ENCODE peak calls at places on chromosomes 5 and 9, in eight cellular contexts. One of them, this sample, is unnamed.

GRCh38 chr9:14331120-14331519 is 17.2 kb upstream of the NFIB start:
- DNase-seq in kidney tubule cell: no peak
- DNase-seq in cardiac fibroblast: no peak
- DNase-seq in A549: no peak
- DNase-seq in AG08396: no peak
- DNase-seq in NCI-H1092 treated with DMSO at 0.1 percent for 48 hours: no peak
- DNase-seq in HEK293T: no peak
- DNase-seq in GM18507: no peak
- DNase-seq in this sample: no peak

GRCh38 chr9:105359899-105360298 is 87.9 kb upstream of the FSD1L start:
- DNase-seq in kidney tubule cell: peak
- DNase-seq in AG08396: peak
- DNase-seq in cardiac fibroblast: peak
- DNase-seq in A549: no peak
- DNase-seq in GM18507: no peak
- DNase-seq in HEK293T: no peak
- DNase-seq in NCI-H1092 treated with DMSO at 0.1 percent for 48 hours: no peak
- DNase-seq in this sample: no peak

GRCh38 chr9:128053560-128053959 is 13.6 kb downstream of the NAIF1 start:
- DNase-seq in cardiac fibroblast: no peak
- DNase-seq in A549: no peak
- DNase-seq in NCI-H1092 treated with DMSO at 0.1 percent for 48 hours: no peak
- DNase-seq in HEK293T: no peak
- DNase-seq in kidney tubule cell: no peak
- DNase-seq in GM18507: no peak
- DNase-seq in AG08396: no peak
- DNase-seq in this sample: no peak

GRCh38 chr5:176362098-176362442 is 506 bp upstream of the KIAA1191 start:
- DNase-seq in GM18507: no peak
- DNase-seq in NCI-H1092 treated with DMSO at 0.1 percent for 48 hours: no peak
- DNase-seq in kidney tubule cell: no peak
- DNase-seq in cardiac fibroblast: no peak
- DNase-seq in HEK293T: no peak
- DNase-seq in AG08396: no peak
- DNase-seq in A549: no peak
- DNase-seq in this sample: no peak

GRCh38 chr5:116564322-116564721 is 10.3 kb downstream of the SEMA6A start:
- DNase-seq in GM18507: no peak
- DNase-seq in A549: no peak
- DNase-seq in NCI-H1092 treated with DMSO at 0.1 percent for 48 hours: no peak
- DNase-seq in HEK293T: no peak
- DNase-seq in cardiac fibroblast: no peak
- DNase-seq in AG08396: no peak
- DNase-seq in kidney tubule cell: no peak
- DNase-seq in this sample: no peak

GRCh38 chr9:17160327-17160726 is 25.5 kb downstream of the CNTLN start:
- DNase-seq in A549: no peak
- DNase-seq in GM18507: no peak
- DNase-seq in HEK293T: no peak
- DNase-seq in NCI-H1092 treated with DMSO at 0.1 percent for 48 hours: no peak
- DNase-seq in cardiac fibroblast: no peak
- DNase-seq in AG08396: no peak
- DNase-seq in kidney tubule cell: no peak
- DNase-seq in this sample: no peak

GRCh38 chr5:33631786-33632185 is 191.0 kb downstream of the TARS1 start:
- DNase-seq in HEK293T: no peak
- DNase-seq in A549: no peak
- DNase-seq in kidney tubule cell: peak
- DNase-seq in GM18507: peak
- DNase-seq in cardiac fibroblast: peak
- DNase-seq in NCI-H1092 treated with DMSO at 0.1 percent for 48 hours: no peak
- DNase-seq in AG08396: no peak
- DNase-seq in this sample: no peak

GRCh38 chr5:114223866-114224265 is 138.0 kb upstream of the KCNN2 start:
- DNase-seq in NCI-H1092 treated with DMSO at 0.1 percent for 48 hours: no peak
- DNase-seq in GM18507: no peak
- DNase-seq in cardiac fibroblast: peak
- DNase-seq in AG08396: no peak
- DNase-seq in HEK293T: peak
- DNase-seq in A549: peak
- DNase-seq in kidney tubule cell: peak
- DNase-seq in this sample: no peak

GRCh38 chr5:180289433-180289832 is 2.5 kb downstream of the MAPK9 start:
- DNase-seq in NCI-H1092 treated with DMSO at 0.1 percent for 48 hours: peak
- DNase-seq in cardiac fibroblast: no peak
- DNase-seq in kidney tubule cell: peak
- DNase-seq in GM18507: no peak
- DNase-seq in AG08396: no peak
- DNase-seq in A549: no peak
- DNase-seq in HEK293T: no peak
- DNase-seq in this sample: no peak

GRCh38 chr9:92294297-92294676 is 790 bp upstream of the IARS1 start:
- DNase-seq in A549: peak
- DNase-seq in AG08396: no peak
- DNase-seq in NCI-H1092 treated with DMSO at 0.1 percent for 48 hours: no peak
- DNase-seq in HEK293T: no peak
- DNase-seq in GM18507: no peak
- DNase-seq in cardiac fibroblast: peak
- DNase-seq in kidney tubule cell: peak
- DNase-seq in this sample: no peak

GRCh38 chr9:15311607-15312006 is 4.6 kb upstream of the TTC39B start:
- DNase-seq in GM18507: no peak
- DNase-seq in AG08396: no peak
- DNase-seq in kidney tubule cell: no peak
- DNase-seq in cardiac fibroblast: peak
- DNase-seq in HEK293T: no peak
- DNase-seq in A549: no peak
- DNase-seq in NCI-H1092 treated with DMSO at 0.1 percent for 48 hours: no peak
- DNase-seq in this sample: no peak

GRCh38 chr9:86287013-86287412 is 4.7 kb upstream of the ISCA1 start:
- DNase-seq in cardiac fibroblast: peak
- DNase-seq in HEK293T: peak
- DNase-seq in NCI-H1092 treated with DMSO at 0.1 percent for 48 hours: no peak
- DNase-seq in A549: peak
- DNase-seq in AG08396: no peak
- DNase-seq in GM18507: no peak
- DNase-seq in kidney tubule cell: peak
- DNase-seq in this sample: no peak

This sample was measured in NCI-H748 treated with DMSO at 0.1 percent for 48 hours.